ENCODE peak calls at places on chromosomes 12 and 14, in nine cellular contexts. F is gastrocnemius medialis; B is hippocampal formation; Y is nephron progenitor cell; Q is HEK293T; A is NAMALWA; K is stimulated activated CD4-positive, alpha-beta T cell treated with anti-CD3 and anti-CD28 coated beads, Interleukin-2, amount 100 ng/mL, for 24 hours; H is DMS53; J is RWPE2. T is an unnamed sample.
A peak's percentile ranks its signal among the peaks of the same experiment; 100 is the strongest.

GRCh38 chr14:71103662-71104484 is 196.6 kb downstream of the PCNX1 start:
- DNase-seq in Q (peak; percentile 60), B (peak; percentile 47), Y (peak; percentile 22), K (no peak), H (peak; percentile 64), J (no peak), A (peak; percentile 69), F (no peak), T (peak; percentile 28)

GRCh38 chr14:77124345-77125274 is 17.0 kb downstream of the ZDHHC22 start:
- DNase-seq in Y (peak; percentile 65), A (peak; percentile 73), Q (peak; percentile 80), H (peak; percentile 86), B (peak; percentile 61), F (no peak), K (peak; percentile 54), J (no peak), T (no peak)

GRCh38 chr12:64907097-64907496 is 82.7 kb downstream of the TBC1D30 start:
- DNase-seq in K (no peak), B (no peak), H (no peak), A (no peak), F (no peak), Y (no peak), J (no peak), Q (no peak), T (no peak)

GRCh38 chr12:91732086-91732485 is 413.6 kb downstream of the BTG1 start:
- DNase-seq in Y (no peak), F (no peak), B (no peak), Q (no peak), H (no peak), K (no peak), J (no peak), A (no peak), T (no peak)

GRCh38 chr12:12376636-12377448 is 20.0 kb downstream of the BORCS5 start:
- DNase-seq in J (no peak), F (no peak), Y (peak; percentile 10), K (no peak), H (peak; percentile 96), B (peak; percentile 88), Q (peak; percentile 68), A (peak; percentile 90), T (peak; percentile 86)

GRCh38 chr12:16238661-16239060 is 38.8 kb downstream of the SLC15A5 start:
- DNase-seq in F (no peak), H (no peak), Q (no peak), B (no peak), A (no peak), Y (no peak), K (no peak), J (no peak), T (no peak)

GRCh38 chr12:67388331-67389163 is 119.4 kb downstream of the CAND1 start:
- DNase-seq in Q (peak; percentile 46), F (no peak), A (peak; percentile 18), B (no peak), J (no peak), Y (peak; percentile 61), H (peak; percentile 43), K (no peak), T (no peak)

GRCh38 chr12:110249105-110249504 is 31.9 kb upstream of the ATP2A2 start:
- DNase-seq in J (no peak), H (peak; percentile 29), Y (peak; percentile 20), A (no peak), Q (no peak), B (no peak), F (peak; percentile 45), K (no peak), T (no peak)

GRCh38 chr12:5988659-5989116 is 43.6 kb upstream of the ANO2 start:
- DNase-seq in Y (peak; percentile 88), A (peak; percentile 87), J (no peak), F (peak; percentile 22), H (peak; percentile 91), Q (peak; percentile 85), B (peak; percentile 64), K (peak; percentile 77), T (peak; percentile 64)

GRCh38 chr12:119158004-119158776 is 20.5 kb upstream of the HSPB8 start:
- DNase-seq in H (no peak), K (no peak), F (peak; percentile 87), Y (no peak), B (no peak), J (no peak), A (no peak), Q (no peak), T (no peak)

GRCh38 chr12:130965668-130966067 is 12.0 kb downstream of the ADGRD1 start:
- DNase-seq in F (no peak), Y (no peak), J (no peak), A (no peak), Q (no peak), B (no peak), K (no peak), H (no peak), T (no peak)

GRCh38 chr14:92185559-92185958 is 63.8 kb downstream of the CPSF2 start:
- DNase-seq in J (no peak), B (no peak), K (no peak), Y (no peak), Q (no peak), A (no peak), H (no peak), F (no peak), T (no peak)

GRCh38 chr12:6620137-6620884 is 13.1 kb upstream of the CHD4 start:
- DNase-seq in K (peak; percentile 65), J (no peak), Q (no peak), Y (peak; percentile 75), B (no peak), A (no peak), F (no peak), H (no peak), T (no peak)